ENCODE peak calls at places on chromosomes 13 and 19, in nine cellular contexts. O, E, Z, J, A, S, Q, C and I are unnamed samples.

GRCh38 chr19:36245210-36246005 is 30.5 kb downstream of the ZNF146 start:
- DNase-seq in O (no peak), E (no peak), Z (no peak), J (no peak), A (no peak), S (no peak), Q (no peak), C (peak; percentile 38), I (no peak)

GRCh38 chr13:33174491-33174890 is 111.1 kb downstream of the STARD13 start:
- DNase-seq in O (no peak), E (no peak), Z (no peak), J (no peak), A (no peak), S (no peak), Q (no peak), C (no peak), I (no peak)

GRCh38 chr19:45847661-45848060 is 15.3 kb downstream of the SYMPK start:
- DNase-seq in O (no peak), E (peak; percentile 26), Z (no peak), J (no peak), A (no peak), S (no peak), Q (no peak), C (no peak), I (no peak)

GRCh38 chr19:23415561-23416191 is 20.4 kb upstream of the ZNF91 start:
- DNase-seq in O (no peak), E (no peak), Z (peak; percentile 79), J (no peak), A (peak; percentile 91), S (no peak), Q (peak; percentile 4), C (peak; percentile 25), I (no peak)

GRCh38 chr19:19578241-19578640 is 40.2 kb downstream of the CILP2 start:
- DNase-seq in O (no peak), E (no peak), Z (no peak), J (no peak), A (no peak), S (no peak), Q (no peak), C (no peak), I (no peak)

GRCh38 chr19:19911150-19911549 is 10.4 kb downstream of the ZNF93 start:
- DNase-seq in O (no peak), E (no peak), Z (no peak), J (no peak), A (no peak), S (no peak), Q (no peak), C (peak; percentile 12), I (no peak)

GRCh38 chr19:35729763-35730162 is 12.0 kb downstream of the KMT2B start:
- DNase-seq in O (no peak), E (no peak), Z (no peak), J (no peak), A (no peak), S (no peak), Q (no peak), C (no peak), I (no peak)

GRCh38 chr13:23992722-23993438 is 95.6 kb upstream of the C1QTNF9B start:
- DNase-seq in O (no peak), E (no peak), Z (no peak), J (no peak), A (no peak), S (no peak), Q (peak; percentile 78), C (no peak), I (no peak)

GRCh38 chr13:76846363-76846762 is 39.8 kb downstream of the KCTD12 start:
- DNase-seq in O (no peak), E (no peak), Z (no peak), J (no peak), A (no peak), S (no peak), Q (no peak), C (peak; percentile 76), I (no peak)

GRCh38 chr19:982567-983170 is 1.5 kb upstream of the WDR18 start:
- DNase-seq in O (peak; percentile 92), E (no peak), Z (peak; percentile 84), J (peak; percentile 48), A (peak; percentile 77), S (peak; percentile 68), Q (peak; percentile 52), C (peak; percentile 80), I (no peak)

GRCh38 chr19:31387662-31388175 is 38.5 kb upstream of the TSHZ3 start:
- DNase-seq in O (no peak), E (no peak), Z (no peak), J (no peak), A (no peak), S (no peak), Q (no peak), C (no peak), I (no peak)

GRCh38 chr19:38036707-38037106 is 129.7 kb downstream of the SIPA1L3 start:
- DNase-seq in O (peak; percentile 53), E (no peak), Z (no peak), J (no peak), A (no peak), S (no peak), Q (no peak), C (no peak), I (no peak)
- H3K27ac ChIP-seq in O (no peak overlapping the region), E (no peak overlapping the region), Z (peak overlapping the region; percentile 38), J (no peak overlapping the region), A (no peak overlapping the region), S (no peak overlapping the region), Q (peak overlapping the region; percentile 58), C (peak overlapping the region; percentile 83), I (no peak overlapping the region)

DNA sequence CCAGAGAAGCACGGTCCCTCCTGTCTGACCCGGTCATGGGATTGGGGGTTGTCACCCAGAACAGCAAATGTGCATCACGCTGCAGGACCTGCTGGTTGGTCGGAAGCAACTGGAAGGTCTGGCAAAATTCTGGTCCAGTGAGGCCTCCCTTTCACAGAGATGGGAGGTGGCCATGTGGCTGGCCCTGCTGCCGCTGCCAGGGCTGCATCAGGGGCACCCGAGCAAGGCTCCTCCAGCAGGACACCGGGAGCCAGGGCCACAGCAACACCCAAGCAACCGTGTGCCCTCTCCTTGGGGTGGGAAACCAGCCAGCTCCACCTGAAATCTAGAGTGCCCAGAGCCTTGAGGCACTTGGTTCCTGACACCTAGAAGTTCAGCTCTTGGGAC is 11.5 kb upstream of the GAS6 start:
- DNase-seq in O (no peak), E (no peak), Z (no peak), J (no peak), A (no peak), S (no peak), Q (no peak), C (no peak), I (no peak)
- H3K27ac ChIP-seq in O (no peak overlapping the region), E (no peak overlapping the region), Z (no peak overlapping the region), J (no peak overlapping the region), A (no peak overlapping the region), S (no peak overlapping the region), Q (no peak overlapping the region), C (no peak overlapping the region), I (no peak overlapping the region)

GRCh38 chr13:99983401-99984133 is 2.0 kb downstream of the ZIC2 start:
- DNase-seq in O (no peak), E (peak; percentile 51), Z (peak; percentile 16), J (no peak), A (no peak), S (no peak), Q (no peak), C (peak; percentile 57), I (no peak)
- H3K27ac ChIP-seq in O (no peak overlapping the region), E (no peak overlapping the region), Z (no peak overlapping the region), J (no peak overlapping the region), A (no peak overlapping the region), S (no peak overlapping the region), Q (peak overlapping the region; percentile 36), C (no peak overlapping the region), I (no peak overlapping the region)

DNA sequence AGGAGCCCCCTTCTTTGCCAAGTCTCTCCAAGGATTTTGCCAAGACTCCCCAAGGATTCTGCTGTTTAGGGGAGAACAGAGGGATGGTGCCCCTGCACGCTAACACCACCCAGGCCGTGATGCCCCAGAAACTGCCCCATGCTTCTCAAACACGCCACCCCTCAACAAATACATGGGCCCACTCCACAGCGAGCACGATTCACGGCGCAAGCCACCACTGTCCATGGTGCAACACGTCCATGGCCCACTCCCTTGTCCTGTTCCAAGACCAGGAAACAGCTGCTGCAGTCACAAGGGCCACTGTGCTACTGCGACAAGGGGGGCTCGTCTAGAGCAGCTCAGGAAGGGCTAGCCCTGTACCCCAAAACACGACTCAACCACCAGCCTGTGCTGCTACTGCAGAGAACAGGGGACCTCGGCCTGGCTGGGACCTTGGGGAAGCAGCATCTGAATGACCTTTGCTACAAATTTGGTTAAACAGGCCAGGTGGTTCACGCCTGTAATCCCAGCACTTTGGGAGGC is 36.5 kb upstream of the ISYNA1 start:
- DNase-seq in O (no peak), E (no peak), Z (no peak), J (no peak), A (no peak), S (no peak), Q (no peak), C (no peak), I (no peak)
- H3K27ac ChIP-seq in O (no peak overlapping the region), E (no peak overlapping the region), Z (no peak overlapping the region), J (no peak overlapping the region), A (peak overlapping the region; percentile 57), S (no peak overlapping the region), Q (no peak overlapping the region), C (no peak overlapping the region), I (no peak overlapping the region)

DNA sequence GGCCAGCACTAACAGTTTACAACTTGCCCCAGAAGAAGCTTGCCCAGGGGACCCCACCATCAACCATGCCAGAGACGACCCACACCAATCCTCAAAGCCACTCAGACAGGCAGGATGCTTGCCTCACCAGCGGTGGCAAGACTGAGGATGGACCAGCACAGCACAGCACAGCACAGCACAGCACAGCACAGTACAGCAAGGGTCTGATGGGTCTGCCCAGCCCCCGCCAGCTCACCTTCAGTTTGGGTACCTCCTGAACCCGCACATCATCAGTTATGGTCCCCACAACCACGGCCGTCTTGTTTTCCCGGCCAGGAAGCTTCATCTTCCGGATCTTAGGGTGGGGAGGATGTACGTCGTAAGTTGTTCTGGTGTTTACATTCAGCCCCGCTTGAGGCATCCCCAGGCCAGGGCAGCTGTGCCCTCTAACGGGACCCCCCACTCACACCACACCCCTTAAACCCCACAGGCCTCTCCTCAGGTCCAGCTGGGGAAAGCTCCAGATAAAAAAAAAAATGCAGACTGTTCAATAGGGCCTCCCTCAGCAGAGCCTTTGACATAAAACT is 1.7 kb upstream of the FAM83E start:
- DNase-seq in O (no peak), E (no peak), Z (no peak), J (no peak), A (peak; percentile 40), S (no peak), Q (no peak), C (no peak), I (no peak)
- H3K27ac ChIP-seq in O (no peak overlapping the region), E (peak overlapping the region; percentile 91), Z (no peak overlapping the region), J (peak overlapping the region; percentile 93), A (peak overlapping the region; percentile 93), S (no peak overlapping the region), Q (no peak overlapping the region), C (no peak overlapping the region), I (peak overlapping the region; percentile 85)